ENCODE peak calls at places on chromosomes 13 and 19, in seven cellular contexts. One of them, this sample, is unnamed.

GRCh38 chr19:31350033-31350692 is 927 bp upstream of the TSHZ3 start:
- DNase-seq in CD8-positive, alpha-beta T cell: no peak
- DNase-seq in WTC11: no peak
- DNase-seq in PC-3: no peak
- DNase-seq in esophagus muscularis mucosa: no peak
- DNase-seq in GM23338: no peak
- DNase-seq in left ventricle myocardium inferior: peak
- DNase-seq in this sample: peak

GRCh38 chr13:113421673-113422270 is 31.5 kb downstream of the ADPRHL1 start:
- DNase-seq in CD8-positive, alpha-beta T cell: no peak
- DNase-seq in WTC11: no peak
- DNase-seq in PC-3: no peak
- DNase-seq in esophagus muscularis mucosa: no peak
- DNase-seq in GM23338: no peak
- DNase-seq in left ventricle myocardium inferior: no peak
- DNase-seq in this sample: no peak

GRCh38 chr19:18596752-18597157 is 8.2 kb downstream of the REX1BD start:
- DNase-seq in CD8-positive, alpha-beta T cell: no peak
- DNase-seq in WTC11: peak
- DNase-seq in PC-3: peak
- DNase-seq in esophagus muscularis mucosa: no peak
- DNase-seq in GM23338: peak
- DNase-seq in left ventricle myocardium inferior: peak
- DNase-seq in this sample: peak

GRCh38 chr13:111944171-111944583 is 122.8 kb upstream of the SOX1 start:
- DNase-seq in CD8-positive, alpha-beta T cell: peak
- DNase-seq in WTC11: no peak
- DNase-seq in PC-3: no peak
- DNase-seq in esophagus muscularis mucosa: no peak
- DNase-seq in GM23338: no peak
- DNase-seq in left ventricle myocardium inferior: no peak
- DNase-seq in this sample: no peak

GRCh38 chr13:106112191-106112590 is 423.3 kb downstream of the EFNB2 start:
- DNase-seq in CD8-positive, alpha-beta T cell: no peak
- DNase-seq in WTC11: no peak
- DNase-seq in PC-3: no peak
- DNase-seq in esophagus muscularis mucosa: no peak
- DNase-seq in GM23338: no peak
- DNase-seq in left ventricle myocardium inferior: no peak
- DNase-seq in this sample: no peak

GRCh38 chr13:21015284-21015683 is 46.1 kb downstream of the LATS2 start:
- DNase-seq in CD8-positive, alpha-beta T cell: no peak
- DNase-seq in WTC11: no peak
- DNase-seq in PC-3: peak
- DNase-seq in esophagus muscularis mucosa: no peak
- DNase-seq in GM23338: no peak
- DNase-seq in left ventricle myocardium inferior: no peak
- DNase-seq in this sample: no peak

GRCh38 chr13:75326173-75327131 is 155.5 kb downstream of the TBC1D4 start:
- DNase-seq in CD8-positive, alpha-beta T cell: peak
- DNase-seq in WTC11: no peak
- DNase-seq in PC-3: no peak
- DNase-seq in esophagus muscularis mucosa: no peak
- DNase-seq in GM23338: no peak
- DNase-seq in left ventricle myocardium inferior: no peak
- DNase-seq in this sample: no peak

GRCh38 chr13:75468098-75468497 is 13.9 kb downstream of the TBC1D4 start:
- DNase-seq in CD8-positive, alpha-beta T cell: no peak
- DNase-seq in WTC11: no peak
- DNase-seq in PC-3: no peak
- DNase-seq in esophagus muscularis mucosa: no peak
- DNase-seq in GM23338: no peak
- DNase-seq in left ventricle myocardium inferior: no peak
- DNase-seq in this sample: no peak

GRCh38 chr19:33621811-33622504 is at the start of gene CHST8:
- DNase-seq in CD8-positive, alpha-beta T cell: no peak
- DNase-seq in WTC11: peak
- DNase-seq in PC-3: no peak
- DNase-seq in esophagus muscularis mucosa: no peak
- DNase-seq in GM23338: peak
- DNase-seq in left ventricle myocardium inferior: peak
- DNase-seq in this sample: peak

GRCh38 chr19:35718345-35719041 is 690 bp downstream of the KMT2B start:
- DNase-seq in CD8-positive, alpha-beta T cell: peak
- DNase-seq in WTC11: peak
- DNase-seq in PC-3: peak
- DNase-seq in esophagus muscularis mucosa: no peak
- DNase-seq in GM23338: peak
- DNase-seq in left ventricle myocardium inferior: peak
- DNase-seq in this sample: no peak

GRCh38 chr19:18765224-18765623 is 25.9 kb downstream of the COMP start:
- DNase-seq in CD8-positive, alpha-beta T cell: no peak
- DNase-seq in WTC11: no peak
- DNase-seq in PC-3: no peak
- DNase-seq in esophagus muscularis mucosa: no peak
- DNase-seq in GM23338: no peak
- DNase-seq in left ventricle myocardium inferior: no peak
- DNase-seq in this sample: no peak

GRCh38 chr19:35116085-35116801 is 620 bp downstream of the FXYD3 start:
- DNase-seq in CD8-positive, alpha-beta T cell: no peak
- DNase-seq in WTC11: no peak
- DNase-seq in PC-3: peak
- DNase-seq in esophagus muscularis mucosa: no peak
- DNase-seq in GM23338: no peak
- DNase-seq in left ventricle myocardium inferior: no peak
- DNase-seq in this sample: no peak

GRCh38 chr19:46461537-46461936 is 9.8 kb downstream of the PNMA8A start:
- DNase-seq in CD8-positive, alpha-beta T cell: no peak
- DNase-seq in WTC11: no peak
- DNase-seq in PC-3: no peak
- DNase-seq in esophagus muscularis mucosa: no peak
- DNase-seq in GM23338: no peak
- DNase-seq in left ventricle myocardium inferior: no peak
- DNase-seq in this sample: no peak

GRCh38 chr19:17719730-17720486 is 628 bp downstream of the MAP1S start:
- DNase-seq in CD8-positive, alpha-beta T cell: no peak
- DNase-seq in WTC11: no peak
- DNase-seq in PC-3: peak
- DNase-seq in esophagus muscularis mucosa: no peak
- DNase-seq in GM23338: peak
- DNase-seq in left ventricle myocardium inferior: no peak
- DNase-seq in this sample: peak

GRCh38 chr19:18202759-18203407 is 959 bp downstream of the RAB3A start:
- DNase-seq in CD8-positive, alpha-beta T cell: peak
- DNase-seq in WTC11: peak
- DNase-seq in PC-3: peak
- DNase-seq in esophagus muscularis mucosa: no peak
- DNase-seq in GM23338: peak
- DNase-seq in left ventricle myocardium inferior: no peak
- DNase-seq in this sample: peak

GRCh38 chr13:113084943-113085540 is 20.5 kb upstream of the F7 start:
- DNase-seq in CD8-positive, alpha-beta T cell: no peak
- DNase-seq in WTC11: no peak
- DNase-seq in PC-3: no peak
- DNase-seq in esophagus muscularis mucosa: no peak
- DNase-seq in GM23338: no peak
- DNase-seq in left ventricle myocardium inferior: no peak
- DNase-seq in this sample: no peak

GRCh38 chr19:55632463-55632834 is 8.1 kb upstream of the ZNF784 start:
- DNase-seq in CD8-positive, alpha-beta T cell: peak
- DNase-seq in WTC11: peak
- DNase-seq in PC-3: peak
- DNase-seq in esophagus muscularis mucosa: peak
- DNase-seq in GM23338: peak
- DNase-seq in left ventricle myocardium inferior: peak
- DNase-seq in this sample: peak

GRCh38 chr19:46416077-46416709 is 2.8 kb upstream of the CCDC8 start:
- DNase-seq in CD8-positive, alpha-beta T cell: peak
- DNase-seq in WTC11: peak
- DNase-seq in PC-3: peak
- DNase-seq in esophagus muscularis mucosa: no peak
- DNase-seq in GM23338: peak
- DNase-seq in left ventricle myocardium inferior: peak
- DNase-seq in this sample: peak

GRCh38 chr19:54428323-54429175 is 13.3 kb downstream of the TTYH1 start:
- DNase-seq in CD8-positive, alpha-beta T cell: no peak
- DNase-seq in WTC11: no peak
- DNase-seq in PC-3: no peak
- DNase-seq in esophagus muscularis mucosa: no peak
- DNase-seq in GM23338: no peak
- DNase-seq in left ventricle myocardium inferior: no peak
- DNase-seq in this sample: no peak

GRCh38 chr19:48498922-48499321 is 12.7 kb downstream of the LMTK3 start:
- DNase-seq in CD8-positive, alpha-beta T cell: no peak
- DNase-seq in WTC11: no peak
- DNase-seq in PC-3: no peak
- DNase-seq in esophagus muscularis mucosa: no peak
- DNase-seq in GM23338: no peak
- DNase-seq in left ventricle myocardium inferior: no peak
- DNase-seq in this sample: no peak

DNA sequence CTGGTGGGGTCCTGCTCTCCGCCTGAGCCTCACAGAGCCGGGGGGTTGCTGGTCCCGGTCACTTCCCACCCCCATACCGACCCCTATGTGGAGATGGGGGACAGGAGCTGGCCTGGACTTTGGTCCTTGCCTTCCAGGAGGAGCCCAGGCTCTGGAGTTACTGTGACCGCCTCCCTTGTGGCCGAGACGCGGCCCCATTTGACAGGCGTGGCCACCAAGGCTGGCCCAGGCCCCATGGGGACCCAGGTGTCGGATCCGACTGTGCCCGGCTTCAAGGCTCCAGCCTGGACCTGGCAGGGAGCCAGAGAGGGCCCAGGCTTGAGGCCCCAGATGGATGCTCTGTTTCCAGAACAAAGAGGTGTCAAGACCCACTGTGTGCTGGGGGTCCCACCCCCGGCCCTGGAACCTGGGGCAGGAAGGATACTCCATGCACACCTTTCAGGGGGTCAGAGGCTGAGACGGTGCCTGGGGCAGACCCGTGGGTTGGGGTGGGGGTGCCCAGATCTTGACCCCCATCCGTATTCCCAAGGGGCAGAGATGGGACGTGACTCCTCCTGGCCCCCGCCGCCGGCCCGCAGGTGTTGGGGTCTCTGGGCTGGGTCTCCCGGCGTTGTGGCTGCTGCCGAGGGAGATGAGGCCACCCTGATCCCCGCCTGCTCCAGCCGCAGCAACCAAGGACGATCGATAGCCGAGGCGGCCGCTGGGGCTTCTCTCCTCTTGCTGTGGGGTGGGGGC is 47.8 kb upstream of the TCF3 start:
- DNase-seq in CD8-positive, alpha-beta T cell: no peak
- DNase-seq in WTC11: no peak
- DNase-seq in PC-3: no peak
- DNase-seq in esophagus muscularis mucosa: no peak
- DNase-seq in GM23338: no peak
- DNase-seq in left ventricle myocardium inferior: no peak
- DNase-seq in this sample: no peak
- TF ChIP-seq CTCF in CD8-positive, alpha-beta T cell: no peak
- TF ChIP-seq CTCF in WTC11: no peak
- TF ChIP-seq CTCF in PC-3: no peak
- TF ChIP-seq CTCF in esophagus muscularis mucosa: no peak
- TF ChIP-seq CTCF in GM23338: no peak
- TF ChIP-seq CTCF in left ventricle myocardium inferior: no peak
- TF ChIP-seq CTCF in this sample: no peak

DNA sequence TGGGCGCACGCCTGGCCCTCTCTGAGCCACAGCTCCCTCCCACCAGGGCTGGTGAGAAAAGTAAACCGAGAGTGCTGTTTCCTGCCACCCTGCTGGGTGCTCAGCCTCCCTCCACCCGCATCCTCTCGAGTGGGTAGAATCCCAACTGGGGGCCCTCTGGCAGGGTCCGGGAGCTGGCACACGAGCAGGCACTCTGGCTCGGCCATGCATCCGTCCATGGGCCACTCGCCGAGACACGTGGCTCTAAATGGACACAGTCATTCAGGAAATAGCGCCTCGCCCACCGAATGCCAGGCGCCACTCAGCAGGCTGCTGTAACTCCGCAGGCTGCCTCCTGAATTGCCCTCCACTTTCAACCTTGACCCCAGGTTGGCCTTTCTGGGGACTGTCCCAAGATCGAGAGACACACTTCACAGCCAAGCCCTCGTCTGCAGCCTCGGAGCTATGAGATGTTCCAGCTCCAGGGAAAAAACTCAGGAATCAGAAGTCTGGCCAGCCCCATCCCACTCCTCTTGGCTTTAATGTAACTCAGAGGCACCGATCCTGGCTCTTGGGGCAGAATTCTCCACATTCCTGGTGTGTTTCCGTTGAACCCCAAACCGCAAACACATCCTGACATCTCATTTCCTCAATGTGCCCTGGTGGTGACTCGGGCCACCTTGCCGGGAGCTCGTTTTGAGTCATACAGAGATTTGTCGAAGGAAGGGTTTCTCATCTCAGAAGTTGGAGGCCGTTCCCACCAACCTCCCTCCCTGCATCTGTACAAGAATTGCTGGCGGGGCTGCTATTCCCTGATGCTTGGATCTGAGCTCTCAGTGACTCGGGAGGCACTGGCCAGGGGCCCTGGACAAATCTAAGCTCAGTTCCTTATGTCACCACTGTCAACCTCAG is 14.1 kb downstream of the KLF2 start:
- DNase-seq in CD8-positive, alpha-beta T cell: peak
- DNase-seq in WTC11: no peak
- DNase-seq in PC-3: peak
- DNase-seq in esophagus muscularis mucosa: no peak
- DNase-seq in GM23338: peak
- DNase-seq in left ventricle myocardium inferior: no peak
- DNase-seq in this sample: no peak
- TF ChIP-seq CTCF in CD8-positive, alpha-beta T cell: no peak
- TF ChIP-seq CTCF in WTC11: no peak
- TF ChIP-seq CTCF in PC-3: no peak
- TF ChIP-seq CTCF in esophagus muscularis mucosa: no peak
- TF ChIP-seq CTCF in GM23338: no peak
- TF ChIP-seq CTCF in left ventricle myocardium inferior: no peak
- TF ChIP-seq CTCF in this sample: no peak

GRCh38 chr19:12938536-12939291 is at the start of gene CALR:
- DNase-seq in CD8-positive, alpha-beta T cell: no peak
- DNase-seq in WTC11: no peak
- DNase-seq in PC-3: peak
- DNase-seq in esophagus muscularis mucosa: no peak
- DNase-seq in GM23338: no peak
- DNase-seq in left ventricle myocardium inferior: no peak
- DNase-seq in this sample: peak
- TF ChIP-seq CTCF in CD8-positive, alpha-beta T cell: no peak
- TF ChIP-seq CTCF in WTC11: no peak
- TF ChIP-seq CTCF in PC-3: no peak
- TF ChIP-seq CTCF in esophagus muscularis mucosa: peak
- TF ChIP-seq CTCF in GM23338: no peak
- TF ChIP-seq CTCF in left ventricle myocardium inferior: peak
- TF ChIP-seq CTCF in this sample: peak

GRCh38 chr13:59236309-59236939 is 927.3 kb downstream of the DIAPH3 start:
- DNase-seq in CD8-positive, alpha-beta T cell: no peak
- DNase-seq in WTC11: no peak
- DNase-seq in PC-3: no peak
- DNase-seq in esophagus muscularis mucosa: no peak
- DNase-seq in GM23338: no peak
- DNase-seq in left ventricle myocardium inferior: no peak
- DNase-seq in this sample: no peak
- TF ChIP-seq CTCF in CD8-positive, alpha-beta T cell: no peak
- TF ChIP-seq CTCF in WTC11: no peak
- TF ChIP-seq CTCF in PC-3: no peak
- TF ChIP-seq CTCF in esophagus muscularis mucosa: no peak
- TF ChIP-seq CTCF in GM23338: no peak
- TF ChIP-seq CTCF in left ventricle myocardium inferior: no peak
- TF ChIP-seq CTCF in this sample: no peak

GRCh38 chr19:40539070-40539469 is 37.6 kb upstream of the SHKBP1 start:
- DNase-seq in CD8-positive, alpha-beta T cell: no peak
- DNase-seq in WTC11: no peak
- DNase-seq in PC-3: no peak
- DNase-seq in esophagus muscularis mucosa: no peak
- DNase-seq in GM23338: peak
- DNase-seq in left ventricle myocardium inferior: no peak
- DNase-seq in this sample: no peak
- TF ChIP-seq CTCF in CD8-positive, alpha-beta T cell: no peak
- TF ChIP-seq CTCF in WTC11: no peak
- TF ChIP-seq CTCF in PC-3: no peak
- TF ChIP-seq CTCF in esophagus muscularis mucosa: no peak
- TF ChIP-seq CTCF in GM23338: peak
- TF ChIP-seq CTCF in left ventricle myocardium inferior: no peak
- TF ChIP-seq CTCF in this sample: no peak